ENCODE peak calls at places on chromosomes 3 and 15, in six cellular contexts. D is posterior cingulate gyrus, S is AG04450, I is tibial artery, U is T1000, V is globus pallidus. G is an unnamed sample.

GRCh38 chr3:13002398-13003124 is 70.7 kb downstream of the IQSEC1 start:
- DNase-seq in S (no peak), D (no peak), U (no peak), I (no peak), V (no peak), G (no peak)

GRCh38 chr3:131688370-131688769 is 185.6 kb upstream of the MRPL3 start:
- DNase-seq in V (no peak), U (no peak), S (no peak), I (no peak), D (no peak), G (no peak)

GRCh38 chr3:140903196-140903595 is 38.4 kb upstream of the SLC25A36 start:
- DNase-seq in U (no peak), S (no peak), D (no peak), I (no peak), V (no peak), G (no peak)

GRCh38 chr15:74130089-74130848 is at the start of gene ISLR2:
- DNase-seq in S (no peak), U (no peak), V (no peak), I (no peak), D (peak), G (no peak)

GRCh38 chr3:89049119-89049518 is 58.3 kb upstream of the EPHA3 start:
- DNase-seq in V (no peak), D (no peak), I (no peak), S (no peak), U (no peak), G (no peak)

GRCh38 chr3:31004025-31004678 is 109.7 kb upstream of the GADL1 start:
- DNase-seq in S (peak), U (peak), V (no peak), D (no peak), I (no peak), G (peak)

GRCh38 chr3:50559702-50560101 is 7.8 kb downstream of the C3orf18 start:
- DNase-seq in V (no peak), U (no peak), S (no peak), I (no peak), D (no peak), G (no peak)

GRCh38 chr3:117603097-117603496 is 893.5 kb downstream of the TUSC7 start:
- DNase-seq in S (no peak), V (peak), D (no peak), U (no peak), I (no peak), G (no peak)

GRCh38 chr15:72319360-72319984 is 485 bp downstream of the CELF6 start:
- DNase-seq in S (no peak), V (peak), U (peak), I (peak), D (peak), G (peak)

GRCh38 chr3:122476532-122476931 is 38.2 kb downstream of the KPNA1 start:
- DNase-seq in I (no peak), U (no peak), D (no peak), V (no peak), S (no peak), G (no peak)

GRCh38 chr15:88655103-88655553 is 16.3 kb downstream of the ISG20 start:
- DNase-seq in I (no peak), D (peak), S (no peak), V (no peak), U (no peak), G (no peak)

GRCh38 chr3:189001559-189001958 is 170.2 kb upstream of the TPRG1 start:
- DNase-seq in I (no peak), U (peak), D (no peak), V (no peak), S (peak), G (peak)

GRCh38 chr3:6108957-6109356 is 752.0 kb upstream of the GRM7 start:
- DNase-seq in U (no peak), S (no peak), D (no peak), V (no peak), I (no peak), G (no peak)

GRCh38 chr3:9948586-9948985 is 3.6 kb downstream of the PRRT3 start:
- DNase-seq in I (no peak), S (no peak), V (no peak), U (no peak), D (no peak), G (no peak)

GRCh38 chr3:25885544-25885943 is 95.7 kb downstream of the OXSM start:
- DNase-seq in U (peak), V (no peak), S (no peak), I (no peak), D (no peak), G (no peak)

GRCh38 chr15:70096975-70097336 is 761 bp downstream of the TLE3 start:
- DNase-seq in V (no peak), S (no peak), D (no peak), U (no peak), I (no peak), G (no peak)

GRCh38 chr15:68113751-68114150 is 59.6 kb downstream of the PIAS1 start:
- DNase-seq in I (no peak), S (no peak), D (no peak), V (no peak), U (no peak), G (no peak)

GRCh38 chr3:115100172-115100571 is 46.9 kb downstream of the ZBTB20 start:
- DNase-seq in I (no peak), U (no peak), D (no peak), S (peak), V (peak), G (peak)

GRCh38 chr3:153162513-153163348 is 705 bp downstream of the RAP2B start:
- DNase-seq in V (peak), U (no peak), D (peak), S (no peak), I (peak), G (peak)

GRCh38 chr3:119365418-119365817 is 71.2 kb downstream of the ARHGAP31 start:
- DNase-seq in D (no peak), V (no peak), S (no peak), U (no peak), I (no peak), G (no peak)